ENCODE peak calls at places on chromosomes 7 and 10, in four cellular contexts. One of them, this sample, is unnamed. For H3K4me1, the result is how much of the 10 kb centered on the place peaks cover.

GRCh38 chr10:132850896-132851295 is 64.9 kb upstream of the NKX6-2 start:
- DNase-seq in Panc1: no peak
- DNase-seq in heart right ventricle: peak
- DNase-seq in A549: no peak
- DNase-seq in this sample: no peak

GRCh38 chr7:77436889-77437265 is 20.7 kb upstream of the GSAP start:
- DNase-seq in Panc1: no peak
- DNase-seq in heart right ventricle: no peak
- DNase-seq in A549: no peak
- DNase-seq in this sample: no peak

GRCh38 chr7:5001911-5002310 is 42.9 kb upstream of the MMD2 start:
- DNase-seq in Panc1: no peak
- DNase-seq in heart right ventricle: no peak
- DNase-seq in A549: no peak
- DNase-seq in this sample: no peak

GRCh38 chr7:32479574-32480200 is 10.5 kb downstream of the LSM5 start:
- DNase-seq in Panc1: no peak
- DNase-seq in heart right ventricle: no peak
- DNase-seq in A549: peak
- DNase-seq in this sample: peak

GRCh38 chr7:135273581-135273980 is 39.9 kb downstream of the STRA8 start:
- DNase-seq in Panc1: no peak
- DNase-seq in heart right ventricle: no peak
- DNase-seq in A549: no peak
- DNase-seq in this sample: no peak

GRCh38 chr7:119335405-119335804 is 937.6 kb upstream of the KCND2 start:
- DNase-seq in Panc1: no peak
- DNase-seq in heart right ventricle: no peak
- DNase-seq in A549: no peak
- DNase-seq in this sample: no peak

GRCh38 chr7:79692015-79692414 is 238.5 kb upstream of the MAGI2 start:
- DNase-seq in Panc1: no peak
- DNase-seq in heart right ventricle: no peak
- DNase-seq in A549: no peak
- DNase-seq in this sample: no peak

GRCh38 chr7:156816943-156817572 is 75.9 kb downstream of the LMBR1 start:
- DNase-seq in Panc1: no peak
- DNase-seq in heart right ventricle: no peak
- DNase-seq in A549: no peak
- DNase-seq in this sample: no peak

GRCh38 chr7:137109966-137110930 is 233.3 kb downstream of the PTN start:
- DNase-seq in Panc1: no peak
- DNase-seq in heart right ventricle: no peak
- DNase-seq in A549: no peak
- DNase-seq in this sample: no peak

GRCh38 chr10:48215148-48215982 is 59.1 kb downstream of the FRMPD2 start:
- DNase-seq in Panc1: peak
- DNase-seq in heart right ventricle: peak
- DNase-seq in A549: peak
- DNase-seq in this sample: peak

DNA sequence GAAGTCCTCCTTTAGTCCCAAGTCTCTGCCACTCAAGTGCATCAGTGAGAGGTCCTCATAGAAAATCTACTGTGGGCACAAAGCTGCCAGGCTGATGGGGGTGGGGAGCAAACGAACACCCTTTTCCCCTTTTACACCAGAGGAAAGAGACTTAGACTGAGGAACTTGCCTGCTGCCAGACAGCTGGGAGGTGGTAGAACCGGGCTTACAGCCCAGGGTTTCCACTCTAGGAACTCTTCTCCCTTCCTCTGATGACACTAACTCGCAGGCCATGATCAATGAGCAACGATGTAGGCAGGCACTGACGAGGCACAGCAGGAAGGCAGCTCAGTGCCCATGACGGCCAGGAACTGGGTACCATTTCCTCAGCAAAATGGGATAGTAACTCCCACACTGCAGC is 11.0 kb upstream of the SH2D4B start:
- DNase-seq in Panc1: no peak
- DNase-seq in heart right ventricle: no peak
- DNase-seq in A549: no peak
- DNase-seq in this sample: no peak
- H3K4me1 ChIP-seq in Panc1: under half
- H3K4me1 ChIP-seq in heart right ventricle: half or more
- H3K4me1 ChIP-seq in A549: half or more
- H3K4me1 ChIP-seq in this sample: under half

GRCh38 chr10:73874267-73875138 is at the start of gene CAMK2G:
- DNase-seq in Panc1: no peak
- DNase-seq in heart right ventricle: peak
- DNase-seq in A549: peak
- DNase-seq in this sample: peak

GRCh38 chr10:73871295-73871914 is 3.0 kb downstream of the CAMK2G start:
- DNase-seq in Panc1: no peak
- DNase-seq in heart right ventricle: no peak
- DNase-seq in A549: no peak
- DNase-seq in this sample: no peak

GRCh38 chr10:73873163-73873842 is 1.1 kb downstream of the CAMK2G start:
- DNase-seq in Panc1: no peak
- DNase-seq in heart right ventricle: no peak
- DNase-seq in A549: no peak
- DNase-seq in this sample: no peak

GRCh38 chr10:73873843-73874215 is 526 bp downstream of the CAMK2G start:
- DNase-seq in Panc1: no peak
- DNase-seq in heart right ventricle: no peak
- DNase-seq in A549: no peak
- DNase-seq in this sample: no peak

DNA sequence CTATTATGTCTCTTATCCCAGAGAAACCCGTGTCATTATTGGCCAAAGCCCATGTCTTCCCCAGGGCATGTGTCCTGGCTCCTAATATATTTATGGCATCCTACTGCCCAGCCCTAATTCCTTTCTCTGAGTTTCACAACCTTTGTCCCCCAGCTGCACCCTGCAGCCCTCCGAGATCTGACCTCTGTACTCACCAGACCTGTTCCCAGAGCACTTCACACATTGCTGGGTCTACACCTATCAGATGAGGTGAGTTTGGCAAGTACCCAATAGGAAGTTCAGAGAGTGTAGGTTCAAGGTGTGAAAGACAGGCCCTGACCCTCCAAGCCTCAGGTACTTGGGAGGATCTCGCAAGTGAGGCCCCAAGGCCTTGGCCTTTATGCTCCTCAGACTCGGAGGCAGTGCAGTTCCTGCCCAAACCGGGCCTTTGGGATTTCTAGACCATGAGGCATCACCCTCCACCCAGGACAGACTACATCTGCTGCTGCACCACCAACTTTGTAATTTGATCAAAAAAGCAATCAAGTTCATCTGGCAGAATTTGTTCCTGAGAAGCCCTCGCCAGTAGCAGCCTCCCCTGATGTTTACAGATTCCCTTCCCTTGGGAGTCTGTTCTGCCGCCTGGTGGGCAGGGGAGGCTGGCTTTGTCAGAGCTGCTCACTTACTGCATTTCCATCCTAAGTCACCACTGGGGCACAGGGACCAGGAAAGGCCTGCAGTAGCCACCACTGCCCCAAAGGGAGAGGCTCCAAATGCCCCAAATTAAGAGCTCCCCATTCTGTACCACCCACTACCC is 2.2 kb downstream of the CAMK2G start:
- DNase-seq in Panc1: no peak
- DNase-seq in heart right ventricle: no peak
- DNase-seq in A549: no peak
- DNase-seq in this sample: peak
- H3K4me1 ChIP-seq in Panc1: under half
- H3K4me1 ChIP-seq in heart right ventricle: under half
- H3K4me1 ChIP-seq in A549: under half
- H3K4me1 ChIP-seq in this sample: half or more

GRCh38 chr7:150381785-150382122 is 2.6 kb downstream of the ZNF775 start:
- DNase-seq in Panc1: no peak
- DNase-seq in heart right ventricle: no peak
- DNase-seq in A549: no peak
- DNase-seq in this sample: peak
- H3K4me1 ChIP-seq in Panc1: half or more
- H3K4me1 ChIP-seq in heart right ventricle: under half
- H3K4me1 ChIP-seq in A549: under half
- H3K4me1 ChIP-seq in this sample: half or more

DNA sequence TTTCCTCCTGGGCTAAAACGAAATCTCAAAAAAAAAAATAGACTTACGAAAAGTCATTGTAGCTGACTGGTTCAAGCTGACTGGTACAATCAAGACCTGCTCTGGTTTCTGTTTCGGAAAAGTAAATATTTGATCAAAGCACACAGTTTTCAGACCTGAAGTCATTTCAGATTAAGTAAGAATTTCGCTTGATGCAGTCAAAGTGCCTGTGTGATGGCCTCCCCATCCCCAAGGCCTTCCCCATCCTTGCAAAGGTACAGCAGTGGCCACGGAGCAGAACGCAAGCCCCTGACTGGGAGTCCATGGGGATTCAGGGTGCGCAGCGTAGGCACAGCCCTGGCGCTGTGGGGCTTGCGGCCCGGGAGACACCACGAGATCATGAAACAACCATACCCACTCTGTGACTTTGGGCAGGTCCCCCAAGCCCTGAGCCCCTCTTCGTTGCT is 29.2 kb downstream of the CHST15 start:
- DNase-seq in Panc1: peak
- DNase-seq in heart right ventricle: no peak
- DNase-seq in A549: peak
- DNase-seq in this sample: peak
- H3K4me1 ChIP-seq in Panc1: under half
- H3K4me1 ChIP-seq in heart right ventricle: under half
- H3K4me1 ChIP-seq in A549: under half
- H3K4me1 ChIP-seq in this sample: under half

DNA sequence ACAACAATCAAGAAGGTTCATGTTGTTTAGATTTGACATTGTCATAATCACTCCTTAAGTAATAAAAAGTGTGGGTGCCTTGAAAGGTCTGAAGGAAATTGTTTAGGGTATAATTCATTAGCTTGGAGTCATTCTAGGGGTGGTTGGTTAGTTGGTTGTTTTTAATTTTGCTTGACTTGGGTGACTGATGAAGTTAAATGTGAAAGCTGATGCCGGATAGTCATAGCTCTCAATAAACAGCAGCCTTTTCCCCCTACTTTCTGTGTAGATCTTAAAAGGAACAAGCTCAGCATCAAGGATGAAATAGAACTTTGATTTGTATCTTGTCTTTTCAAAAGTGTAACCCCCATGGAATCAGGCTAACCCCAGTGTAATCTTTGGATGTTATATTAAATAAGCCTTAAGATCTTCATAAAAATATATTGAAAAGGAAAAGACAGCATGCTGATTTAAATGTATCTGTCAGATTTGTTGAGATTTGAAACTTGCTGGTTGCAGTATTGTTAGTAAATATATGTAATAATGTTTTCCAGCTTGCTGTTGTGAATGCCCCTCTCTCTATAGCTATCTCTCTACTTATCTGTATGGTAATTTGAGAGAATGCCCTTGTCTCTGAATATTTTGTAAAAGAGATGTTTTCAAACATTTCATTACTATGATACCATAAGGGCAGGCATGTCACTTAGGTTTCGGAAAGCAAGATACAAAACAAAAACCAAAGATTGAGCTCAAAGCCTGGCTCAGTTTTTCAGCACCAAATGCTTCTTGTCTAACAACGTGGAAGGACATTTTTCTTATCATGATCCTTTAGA is 148.5 kb downstream of the ARID5B start:
- DNase-seq in Panc1: no peak
- DNase-seq in heart right ventricle: no peak
- DNase-seq in A549: no peak
- DNase-seq in this sample: no peak
- H3K4me1 ChIP-seq in Panc1: half or more
- H3K4me1 ChIP-seq in heart right ventricle: half or more
- H3K4me1 ChIP-seq in A549: half or more
- H3K4me1 ChIP-seq in this sample: half or more

GRCh38 chr7:142671506-142671905 is 77.8 kb upstream of the PRSS1 start:
- DNase-seq in Panc1: no peak
- DNase-seq in heart right ventricle: no peak
- DNase-seq in A549: no peak
- DNase-seq in this sample: no peak
- H3K4me1 ChIP-seq in Panc1: under half
- H3K4me1 ChIP-seq in heart right ventricle: under half
- H3K4me1 ChIP-seq in A549: under half
- H3K4me1 ChIP-seq in this sample: under half

DNA sequence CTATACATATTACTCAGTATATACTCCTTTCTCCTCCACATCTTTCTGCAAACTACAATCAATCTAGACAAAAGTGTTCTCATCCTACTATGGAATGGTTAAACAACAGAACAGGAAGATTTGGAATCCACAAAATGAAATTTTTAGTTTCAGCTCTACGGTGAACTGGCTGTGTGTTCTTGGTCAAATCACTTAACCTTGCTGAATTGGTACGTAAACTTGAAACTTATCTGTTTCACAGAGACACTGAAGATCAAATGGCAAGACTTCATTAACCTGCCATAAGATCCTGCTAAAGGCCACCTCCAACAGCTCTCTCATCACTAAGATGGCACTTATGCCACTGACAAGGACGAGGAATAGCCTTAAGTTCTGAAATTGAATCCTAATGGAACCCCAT is 1.5 kb downstream of the NUDCD3 start:
- DNase-seq in Panc1: no peak
- DNase-seq in heart right ventricle: no peak
- DNase-seq in A549: no peak
- DNase-seq in this sample: no peak
- H3K4me1 ChIP-seq in Panc1: under half
- H3K4me1 ChIP-seq in heart right ventricle: half or more
- H3K4me1 ChIP-seq in A549: under half
- H3K4me1 ChIP-seq in this sample: under half

This sample was measured in Caco-2.